ENCODE peak calls at places on chromosome 4, in five cellular contexts. One of them, this sample, is unnamed.

GRCh38 chr4:186981161-186981560 is 257.5 kb upstream of the FAT1 start:
- DNase-seq in neural progenitor cell: no peak
- DNase-seq in hepatocyte: no peak
- DNase-seq in HCT116: no peak
- DNase-seq in GM23338: no peak
- DNase-seq in this sample: no peak

GRCh38 chr4:60863442-60863841 is 336.7 kb upstream of the ADGRL3 start:
- DNase-seq in GM23338: no peak
- DNase-seq in neural progenitor cell: no peak
- DNase-seq in HCT116: no peak
- DNase-seq in hepatocyte: no peak
- DNase-seq in this sample: peak; percentile 63

GRCh38 chr4:71181332-71181731 is 157.5 kb upstream of the SLC4A4 start:
- DNase-seq in hepatocyte: no peak
- DNase-seq in HCT116: no peak
- DNase-seq in GM23338: no peak
- DNase-seq in neural progenitor cell: no peak
- DNase-seq in this sample: no peak

GRCh38 chr4:41639291-41639690 is 101.3 kb downstream of the LIMCH1 start:
- DNase-seq in hepatocyte: no peak
- DNase-seq in GM23338: no peak
- DNase-seq in HCT116: no peak
- DNase-seq in neural progenitor cell: no peak
- DNase-seq in this sample: no peak

GRCh38 chr4:17957689-17958088 is 63.9 kb downstream of the LCORL start:
- DNase-seq in HCT116: no peak
- DNase-seq in neural progenitor cell: no peak
- DNase-seq in GM23338: no peak
- DNase-seq in hepatocyte: no peak
- DNase-seq in this sample: no peak

GRCh38 chr4:108155373-108155772 is 13.4 kb downstream of the LEF1 start:
- DNase-seq in GM23338: peak; percentile 81
- DNase-seq in neural progenitor cell: peak; percentile 76
- DNase-seq in hepatocyte: peak; percentile 50
- DNase-seq in HCT116: no peak
- DNase-seq in this sample: no peak

GRCh38 chr4:180855184-180855583 is 1388.0 kb upstream of the TENM3 start:
- DNase-seq in neural progenitor cell: no peak
- DNase-seq in HCT116: no peak
- DNase-seq in hepatocyte: no peak
- DNase-seq in GM23338: no peak
- DNase-seq in this sample: no peak

GRCh38 chr4:96093563-96093962 is 253.7 kb downstream of the PDHA2 start:
- DNase-seq in HCT116: no peak
- DNase-seq in neural progenitor cell: no peak
- DNase-seq in GM23338: no peak
- DNase-seq in hepatocyte: no peak
- DNase-seq in this sample: no peak

DNA sequence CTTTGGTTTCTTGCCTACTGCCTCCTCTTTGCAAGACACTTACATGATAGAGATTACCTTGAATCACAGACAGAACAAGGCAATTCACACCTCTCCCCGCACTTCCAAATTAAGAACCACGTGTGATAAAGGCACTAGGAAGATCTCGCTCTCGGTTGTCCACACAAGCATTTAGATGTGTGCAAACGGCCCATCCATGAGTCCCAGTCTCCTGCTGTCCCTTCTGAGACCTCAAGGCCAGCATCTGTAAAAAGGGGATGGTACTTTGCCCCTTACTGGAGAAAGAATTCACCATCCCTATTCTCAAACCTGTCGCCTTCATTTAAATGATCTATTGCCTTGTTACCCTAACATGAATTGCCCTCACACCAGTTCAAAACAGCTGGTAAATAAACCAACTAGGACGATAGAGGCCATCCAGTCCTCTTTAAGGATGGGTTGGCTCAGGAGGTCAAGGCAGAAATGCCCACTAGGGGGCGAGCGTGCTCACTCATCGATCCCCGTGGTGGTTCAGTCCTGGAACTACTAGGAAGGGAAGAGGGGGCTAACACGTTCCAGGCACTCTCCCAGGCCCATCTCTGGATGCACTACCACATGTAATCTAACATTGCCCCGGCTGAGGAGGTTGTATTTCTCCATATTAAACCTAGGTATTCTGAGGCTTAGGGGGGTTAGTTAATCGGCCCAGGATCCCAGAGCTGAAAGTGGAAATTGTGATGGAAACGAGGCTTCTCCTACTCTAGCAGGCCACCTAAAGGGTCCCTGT is 95.8 kb downstream of the DHX15 start:
- DNase-seq in GM23338: peak; percentile 93
- DNase-seq in HCT116: peak; percentile 41
- DNase-seq in hepatocyte: peak; percentile 80
- DNase-seq in neural progenitor cell: peak; percentile 81
- DNase-seq in this sample: peak; percentile 75
- TF ChIP-seq EZH2phosphoT487 in GM23338: no peak
- TF ChIP-seq EZH2phosphoT487 in HCT116: no peak
- TF ChIP-seq EZH2phosphoT487 in hepatocyte: no peak
- TF ChIP-seq EZH2phosphoT487 in neural progenitor cell: no peak
- TF ChIP-seq EZH2phosphoT487 in this sample: no peak

DNA sequence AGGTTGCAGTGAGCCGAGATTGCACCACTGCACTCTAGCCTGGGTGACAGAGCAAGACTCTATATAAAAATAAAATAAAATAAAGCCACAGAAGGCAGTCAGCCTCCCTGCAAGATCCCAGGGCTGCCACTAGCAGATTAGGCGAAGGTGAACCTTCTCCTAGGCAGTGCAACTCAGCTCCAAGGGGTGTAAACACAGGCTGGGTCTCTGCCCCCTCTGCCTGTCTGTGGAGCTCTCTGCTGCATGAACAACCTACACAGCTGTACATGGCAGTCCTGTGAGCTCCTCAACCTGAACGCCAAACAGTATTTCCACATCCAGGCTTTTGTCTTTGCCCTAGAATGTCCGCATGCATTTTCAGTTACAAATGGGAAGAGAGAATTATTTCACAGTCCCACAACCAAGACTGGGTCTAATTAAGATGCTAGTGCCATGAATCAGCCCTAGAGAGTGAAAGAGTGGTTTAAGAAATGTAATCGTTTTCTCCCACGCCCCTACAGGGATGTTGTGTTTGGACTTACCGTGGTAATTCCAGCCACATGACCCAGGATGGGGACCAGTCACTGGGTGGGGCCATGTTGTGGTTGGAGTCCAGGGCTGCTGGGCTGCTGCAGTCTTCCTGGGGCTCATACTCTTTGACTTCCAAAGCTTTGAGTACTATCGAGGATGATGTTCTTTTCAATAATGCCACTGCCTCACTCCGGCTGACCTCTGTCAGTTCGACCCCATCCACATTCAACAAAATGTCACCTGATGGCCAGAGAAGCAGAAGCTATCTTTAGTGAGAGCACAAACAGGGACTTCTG is 99.0 kb downstream of the FIP1L1 start:
- DNase-seq in neural progenitor cell: no peak
- DNase-seq in GM23338: peak; percentile 27
- DNase-seq in HCT116: no peak
- DNase-seq in hepatocyte: peak; percentile 35
- DNase-seq in this sample: peak; percentile 46
- TF ChIP-seq CTCF in neural progenitor cell: no peak
- TF ChIP-seq CTCF in GM23338: no peak
- TF ChIP-seq CTCF in HCT116: no peak
- TF ChIP-seq CTCF in hepatocyte: no peak
- TF ChIP-seq CTCF in this sample: no peak

DNA sequence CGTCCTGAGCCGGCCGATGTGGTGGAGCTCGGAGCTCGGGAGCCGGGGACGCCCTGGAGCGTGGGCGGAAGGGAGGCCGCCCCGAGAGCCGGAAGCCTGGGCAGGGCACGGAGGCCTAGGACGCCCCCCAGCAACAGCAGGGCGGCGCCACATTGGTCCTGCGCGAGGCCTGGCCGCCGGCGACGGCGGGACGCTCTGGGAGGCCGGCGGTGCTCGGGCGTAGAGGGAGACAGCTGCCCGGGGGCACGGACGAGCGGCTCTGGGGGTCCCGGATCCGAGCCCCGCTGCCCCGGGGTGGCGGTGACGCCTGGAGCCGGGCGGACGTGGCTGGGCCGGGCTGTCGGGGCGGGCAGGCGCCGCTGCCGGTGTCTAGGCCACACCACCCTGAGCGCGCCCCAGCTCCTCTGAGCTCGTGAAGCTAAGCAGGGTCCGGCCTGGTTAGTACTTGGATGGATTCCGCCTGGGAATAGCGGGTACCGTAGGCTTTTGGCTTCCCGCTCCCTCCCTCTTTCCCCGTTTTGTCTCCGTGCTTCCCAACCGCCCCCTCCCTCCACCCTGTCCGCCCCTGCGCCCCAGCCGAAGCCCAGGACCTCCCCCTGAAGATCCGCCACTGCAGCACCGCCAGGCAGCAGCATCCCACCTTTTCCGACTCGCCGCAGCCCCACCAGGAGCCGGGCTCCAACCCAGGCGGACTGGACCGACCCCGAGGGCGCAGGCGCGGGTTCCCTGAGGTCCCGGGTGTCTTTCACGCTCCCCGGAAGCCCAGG is 12.1 kb downstream of the FRG2 start:
- DNase-seq in HCT116: no peak
- DNase-seq in neural progenitor cell: peak; percentile 48
- DNase-seq in GM23338: peak; percentile 84
- DNase-seq in hepatocyte: peak; percentile 44
- DNase-seq in this sample: no peak
- TF ChIP-seq EZH2 in HCT116: no peak
- TF ChIP-seq EZH2 in neural progenitor cell: peak; percentile 69
- TF ChIP-seq EZH2 in GM23338: no peak
- TF ChIP-seq EZH2 in hepatocyte: peak; percentile 48
- TF ChIP-seq EZH2 in this sample: no peak

DNA sequence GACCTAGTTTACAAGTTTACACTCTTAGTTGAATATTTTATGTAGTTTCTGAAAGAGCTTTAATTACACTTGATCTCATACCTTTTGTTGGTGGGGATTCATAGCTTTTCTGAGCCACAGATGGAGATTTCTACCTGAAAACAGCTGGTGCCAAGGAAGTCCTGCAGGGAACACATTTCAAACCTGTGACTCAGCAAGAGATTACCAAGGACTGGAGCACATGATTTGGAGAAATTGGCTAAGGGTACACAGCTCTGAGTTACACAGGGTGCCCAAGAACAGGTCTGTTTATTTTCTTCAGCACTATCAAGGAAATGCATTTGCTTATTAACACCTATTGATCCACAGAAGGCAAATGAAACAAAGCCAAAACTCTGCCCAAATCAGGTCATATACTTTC is 691.5 kb downstream of the KCTD8 start:
- DNase-seq in neural progenitor cell: no peak
- DNase-seq in hepatocyte: peak; percentile 22
- DNase-seq in GM23338: peak; percentile 18
- DNase-seq in HCT116: no peak
- DNase-seq in this sample: no peak
- TF ChIP-seq EZH2phosphoT487 in neural progenitor cell: no peak
- TF ChIP-seq EZH2phosphoT487 in hepatocyte: no peak
- TF ChIP-seq EZH2phosphoT487 in GM23338: no peak
- TF ChIP-seq EZH2phosphoT487 in HCT116: no peak
- TF ChIP-seq EZH2phosphoT487 in this sample: no peak